ENCODE peak calls at places on chromosomes 4 and X, in seven cellular contexts. M, Q, C, O, V, F and H are unnamed samples.

GRCh38 chr4:168857546-168858314 is 152.3 kb downstream of the CBR4 start:
- DNase-seq in M (no peak), Q (no peak), C (no peak), O (no peak), V (no peak), F (no peak), H (no peak)

GRCh38 chr4:81452452-81453011 is 19.2 kb downstream of the RASGEF1B start:
- DNase-seq in M (no peak), Q (no peak), C (no peak), O (no peak), V (no peak), F (no peak), H (no peak)

GRCh38 chr4:88659061-88659889 is 38.4 kb downstream of the NAP1L5 start:
- DNase-seq in M (peak; percentile 79), Q (peak; percentile 71), C (peak; percentile 71), O (peak; percentile 49), V (no peak), F (no peak), H (no peak)

GRCh38 chr4:105548483-105548882 is 3.9 kb upstream of the ARHGEF38 start:
- DNase-seq in M (no peak), Q (peak; percentile 8), C (no peak), O (no peak), V (no peak), F (no peak), H (no peak)

GRCh38 chr4:27790911-27791310 is 930.3 kb downstream of the STIM2 start:
- DNase-seq in M (no peak), Q (no peak), C (no peak), O (no peak), V (no peak), F (no peak), H (no peak)

GRCh38 chrX:136652822-136653723 is 5.1 kb downstream of the CD40LG start:
- DNase-seq in M (no peak), Q (no peak), C (peak; percentile 9), O (no peak), V (no peak), F (no peak), H (no peak)

GRCh38 chrX:10101269-10101668 is 55.5 kb upstream of the CLCN4 start:
- DNase-seq in M (no peak), Q (no peak), C (no peak), O (peak; percentile 58), V (no peak), F (no peak), H (no peak)

GRCh38 chrX:10741496-10742048 is 121.2 kb upstream of the MID1 start:
- DNase-seq in M (no peak), Q (no peak), C (no peak), O (no peak), V (no peak), F (no peak), H (no peak)

GRCh38 chr4:159006202-159006601 is 96.7 kb upstream of the RAPGEF2 start:
- DNase-seq in M (peak; percentile 74), Q (no peak), C (no peak), O (peak; percentile 52), V (no peak), F (no peak), H (no peak)

GRCh38 chrX:22748093-22748999 is 251.4 kb upstream of the DDX53 start:
- DNase-seq in M (peak; percentile 72), Q (peak; percentile 68), C (peak; percentile 54), O (peak; percentile 36), V (no peak), F (no peak), H (peak; percentile 8)

GRCh38 chrX:107135076-107135964 is 16.7 kb upstream of the RBM41 start:
- DNase-seq in M (no peak), Q (no peak), C (no peak), O (no peak), V (no peak), F (no peak), H (no peak)

GRCh38 chrX:44908198-44908597 is 35.2 kb downstream of the KDM6A start:
- DNase-seq in M (no peak), Q (no peak), C (no peak), O (no peak), V (no peak), F (no peak), H (no peak)

GRCh38 chr4:37754410-37755185 is 68.4 kb upstream of the RELL1 start:
- DNase-seq in M (peak; percentile 22), Q (no peak), C (no peak), O (no peak), V (no peak), F (no peak), H (no peak)

GRCh38 chr4:85372986-85373385 is 102.0 kb upstream of the ARHGAP24 start:
- DNase-seq in M (no peak), Q (no peak), C (no peak), O (no peak), V (no peak), F (no peak), H (no peak)

GRCh38 chrX:111444881-111445280 is 32.9 kb upstream of the DCX start:
- DNase-seq in M (no peak), Q (no peak), C (no peak), O (no peak), V (no peak), F (no peak), H (no peak)

GRCh38 chr4:100872811-100873210 is 355.0 kb upstream of the EMCN start:
- DNase-seq in M (no peak), Q (no peak), C (no peak), O (no peak), V (no peak), F (no peak), H (no peak)

GRCh38 chr4:66556651-66557278 is 886.5 kb upstream of the EPHA5 start:
- DNase-seq in M (no peak), Q (no peak), C (no peak), O (no peak), V (no peak), F (no peak), H (no peak)

GRCh38 chr4:153154010-153154975 is 50.0 kb upstream of the TRIM2 start:
- DNase-seq in M (peak; percentile 64), Q (no peak), C (no peak), O (peak; percentile 80), V (no peak), F (no peak), H (no peak)

GRCh38 chr4:138696771-138697170 is 318.8 kb upstream of the NOCT start:
- DNase-seq in M (no peak), Q (no peak), C (no peak), O (no peak), V (no peak), F (no peak), H (no peak)

GRCh38 chr4:103996059-103996458 is 276.3 kb upstream of the TACR3 start:
- DNase-seq in M (peak; percentile 18), Q (peak; percentile 63), C (peak; percentile 34), O (no peak), V (no peak), F (no peak), H (no peak)

GRCh38 chr4:41644288-41644914 is 104.1 kb downstream of the PHOX2B start:
- DNase-seq in M (peak; percentile 84), Q (peak; percentile 92), C (peak; percentile 89), O (peak; percentile 68), V (peak; percentile 61), F (peak; percentile 96), H (peak; percentile 81)

GRCh38 chrX:10048076-10048475 is 80.9 kb downstream of the CLDN34 start:
- DNase-seq in M (no peak), Q (peak; percentile 41), C (no peak), O (no peak), V (no peak), F (no peak), H (no peak)

GRCh38 chr4:2462218-2462991 is 6.5 kb upstream of the RNF4 start:
- DNase-seq in M (peak; percentile 91), Q (peak; percentile 93), C (peak; percentile 82), O (peak; percentile 55), V (peak; percentile 59), F (peak; percentile 94), H (peak; percentile 31)
- H3K27ac ChIP-seq in M (peak overlapping the region; percentile 66), Q (no peak overlapping the region), C (peak overlapping the region; percentile 68), O (no peak overlapping the region), V (no peak overlapping the region), F (peak overlapping the region; percentile 56), H (peak overlapping the region; percentile 35)

GRCh38 chr4:113371061-113371460 is 321.6 kb downstream of the ANK2 start:
- DNase-seq in M (no peak), Q (no peak), C (no peak), O (no peak), V (no peak), F (no peak), H (no peak)
- H3K27ac ChIP-seq in M (no peak overlapping the region), Q (no peak overlapping the region), C (no peak overlapping the region), O (no peak overlapping the region), V (no peak overlapping the region), F (no peak overlapping the region), H (no peak overlapping the region)

DNA sequence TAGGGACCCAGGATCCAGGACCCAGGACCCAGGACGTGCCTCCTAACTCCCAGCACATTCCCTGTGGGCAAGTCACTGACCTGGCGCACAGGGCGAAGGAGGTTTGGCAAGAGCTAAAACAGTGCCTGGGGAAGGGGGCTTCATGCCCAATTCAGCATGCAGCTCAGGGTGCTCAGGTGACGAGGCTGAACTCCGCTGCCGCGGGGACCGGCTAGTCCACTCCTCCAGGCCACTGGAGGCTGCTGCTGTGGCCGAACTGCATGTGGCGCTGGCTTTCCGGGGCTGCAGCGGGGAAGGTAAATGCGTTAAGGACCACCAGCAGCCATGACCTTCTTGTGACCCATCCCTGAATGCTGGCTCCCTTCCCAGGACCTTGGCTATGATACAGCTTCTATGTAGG is 4.9 kb upstream of the PIM2 start:
- DNase-seq in M (no peak), Q (no peak), C (no peak), O (no peak), V (no peak), F (no peak), H (no peak)
- H3K27ac ChIP-seq in M (no peak overlapping the region), Q (no peak overlapping the region), C (no peak overlapping the region), O (no peak overlapping the region), V (no peak overlapping the region), F (no peak overlapping the region), H (no peak overlapping the region)

GRCh38 chr4:78156520-78156919 is 99.4 kb downstream of the FRAS1 start:
- DNase-seq in M (no peak), Q (no peak), C (no peak), O (no peak), V (no peak), F (no peak), H (no peak)
- H3K27ac ChIP-seq in M (no peak overlapping the region), Q (no peak overlapping the region), C (no peak overlapping the region), O (no peak overlapping the region), V (no peak overlapping the region), F (no peak overlapping the region), H (no peak overlapping the region)

DNA sequence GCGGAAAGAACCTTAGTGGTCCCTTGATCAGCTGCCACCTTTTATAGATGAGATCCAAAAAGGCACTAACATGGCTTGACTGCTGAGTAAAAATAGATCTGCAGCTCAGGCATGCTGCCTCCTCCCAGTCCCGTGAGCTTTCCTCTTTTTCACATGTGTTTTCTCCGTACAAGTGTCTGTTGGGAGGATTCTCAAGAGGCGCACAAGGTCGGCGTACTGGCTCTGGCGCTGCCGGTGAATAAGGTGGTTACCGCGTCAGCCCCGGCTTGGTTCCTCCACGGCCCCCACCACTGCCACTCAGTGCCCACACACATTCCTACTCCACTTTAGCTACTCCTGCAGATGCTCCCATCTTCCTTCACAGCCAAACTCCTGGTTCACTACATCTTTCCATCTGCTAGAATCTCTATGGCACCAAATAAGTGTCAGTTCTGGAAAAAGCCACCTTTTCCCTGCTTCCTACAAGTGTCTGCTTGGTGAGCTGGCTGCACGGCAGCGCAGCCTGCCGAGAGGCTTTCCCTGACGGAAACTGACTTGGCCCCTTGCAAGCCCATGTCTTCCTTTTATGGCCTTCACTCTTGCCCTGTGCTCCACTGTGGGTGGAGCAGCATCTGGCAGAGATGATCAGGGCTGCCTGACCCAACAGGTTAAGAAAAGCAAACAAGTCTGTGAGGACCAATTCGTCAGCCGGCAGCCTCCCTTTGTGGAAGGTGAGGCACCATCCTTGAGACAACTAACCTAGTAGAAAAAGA is 99.8 kb downstream of the KLHL8 start:
- DNase-seq in M (peak; percentile 69), Q (no peak), C (no peak), O (peak; percentile 84), V (peak; percentile 68), F (peak; percentile 33), H (no peak)
- H3K27ac ChIP-seq in M (peak overlapping the region; percentile 70), Q (no peak overlapping the region), C (no peak overlapping the region), O (peak overlapping the region; percentile 56), V (peak overlapping the region; percentile 15), F (peak overlapping the region; percentile 27), H (no peak overlapping the region)